ENCODE peak calls at places on chromosome 10, in four cellular contexts. One of them, this sample, is unnamed.

GRCh38 chr10:18214692-18215563 is 74.7 kb downstream of the CACNB2 start:
- DNase-seq in mammary epithelial cell: peak; percentile 17
- DNase-seq in AML-193: peak; percentile 11
- DNase-seq in NCI-H2171 treated with DMSO at 0.1 percent for 48 hours: peak; percentile 15
- DNase-seq in this sample: no peak

GRCh38 chr10:70115948-70116682 is 16.5 kb downstream of the AIFM2 start:
- DNase-seq in mammary epithelial cell: peak; percentile 25
- DNase-seq in AML-193: peak; percentile 12
- DNase-seq in NCI-H2171 treated with DMSO at 0.1 percent for 48 hours: no peak
- DNase-seq in this sample: no peak

GRCh38 chr10:29634764-29635625 is at the start of gene SVIL:
- DNase-seq in mammary epithelial cell: peak; percentile 87
- DNase-seq in AML-193: no peak
- DNase-seq in NCI-H2171 treated with DMSO at 0.1 percent for 48 hours: no peak
- DNase-seq in this sample: no peak

GRCh38 chr10:43205681-43206390 is 61.0 kb downstream of the RASGEF1A start:
- DNase-seq in mammary epithelial cell: no peak
- DNase-seq in AML-193: no peak
- DNase-seq in NCI-H2171 treated with DMSO at 0.1 percent for 48 hours: no peak
- DNase-seq in this sample: no peak

GRCh38 chr10:91286572-91286971 is 66.1 kb downstream of the PCGF5 start:
- DNase-seq in mammary epithelial cell: no peak
- DNase-seq in AML-193: no peak
- DNase-seq in NCI-H2171 treated with DMSO at 0.1 percent for 48 hours: no peak
- DNase-seq in this sample: no peak

GRCh38 chr10:29763396-29763795 is 128.6 kb upstream of the SVIL start:
- DNase-seq in mammary epithelial cell: no peak
- DNase-seq in AML-193: no peak
- DNase-seq in NCI-H2171 treated with DMSO at 0.1 percent for 48 hours: no peak
- DNase-seq in this sample: no peak

GRCh38 chr10:89494615-89495014 is 40.8 kb downstream of the SLC16A12 start:
- DNase-seq in mammary epithelial cell: no peak
- DNase-seq in AML-193: no peak
- DNase-seq in NCI-H2171 treated with DMSO at 0.1 percent for 48 hours: peak; percentile 53
- DNase-seq in this sample: no peak

GRCh38 chr10:71419002-71419540 is 22.4 kb downstream of the CDH23 start:
- DNase-seq in mammary epithelial cell: no peak
- DNase-seq in AML-193: no peak
- DNase-seq in NCI-H2171 treated with DMSO at 0.1 percent for 48 hours: no peak
- DNase-seq in this sample: no peak

This sample was measured in GF-D8.